ENCODE peak calls at places on chromosomes 4 and X, in four cellular contexts. One of them, this sample, is unnamed.

GRCh38 chr4:118974758-118975157 is 86.1 kb downstream of the SYNPO2 start:
- DNase-seq in WTC11: no peak
- DNase-seq in HepG2: no peak
- DNase-seq in K562: no peak
- DNase-seq in this sample: no peak

GRCh38 chr4:19689511-19689910 is 562.2 kb upstream of the SLIT2 start:
- DNase-seq in WTC11: no peak
- DNase-seq in HepG2: no peak
- DNase-seq in K562: no peak
- DNase-seq in this sample: no peak

GRCh38 chrX:23845316-23845932 is 62.3 kb downstream of the APOO start:
- DNase-seq in WTC11: no peak
- DNase-seq in HepG2: peak; percentile 64
- DNase-seq in K562: peak; percentile 8
- DNase-seq in this sample: no peak

GRCh38 chr4:110621328-110621812 is 1.5 kb downstream of the PITX2 start:
- DNase-seq in WTC11: no peak
- DNase-seq in HepG2: no peak
- DNase-seq in K562: no peak
- DNase-seq in this sample: no peak

GRCh38 chr4:17260395-17260907 is 251.4 kb downstream of the QDPR start:
- DNase-seq in WTC11: no peak
- DNase-seq in HepG2: no peak
- DNase-seq in K562: no peak
- DNase-seq in this sample: no peak

GRCh38 chr4:115803825-115804224 is 690.4 kb upstream of the NDST4 start:
- DNase-seq in WTC11: no peak
- DNase-seq in HepG2: no peak
- DNase-seq in K562: no peak
- DNase-seq in this sample: no peak

GRCh38 chrX:135346975-135347374 is 37.7 kb downstream of the ETDC start:
- DNase-seq in WTC11: no peak
- DNase-seq in HepG2: no peak
- DNase-seq in K562: no peak
- DNase-seq in this sample: no peak

GRCh38 chr4:87049508-87049907 is 114.7 kb downstream of the AFF1 start:
- DNase-seq in WTC11: no peak
- DNase-seq in HepG2: no peak
- DNase-seq in K562: no peak
- DNase-seq in this sample: no peak

GRCh38 chr4:23438764-23439163 is 451.1 kb downstream of the PPARGC1A start:
- DNase-seq in WTC11: no peak
- DNase-seq in HepG2: no peak
- DNase-seq in K562: no peak
- DNase-seq in this sample: no peak

GRCh38 chr4:84455697-84456096 is 43.4 kb downstream of the NKX6-1 start:
- DNase-seq in WTC11: no peak
- DNase-seq in HepG2: no peak
- DNase-seq in K562: no peak
- DNase-seq in this sample: no peak

GRCh38 chr4:15677507-15677988 is 4.1 kb upstream of the FAM200B start:
- DNase-seq in WTC11: no peak
- DNase-seq in HepG2: peak; percentile 86
- DNase-seq in K562: no peak
- DNase-seq in this sample: no peak

GRCh38 chr4:109125084-109125483 is 177.4 kb downstream of the COL25A1 start:
- DNase-seq in WTC11: no peak
- DNase-seq in HepG2: no peak
- DNase-seq in K562: peak; percentile 47
- DNase-seq in this sample: no peak

GRCh38 chr4:180363817-180364216 is 1879.4 kb upstream of the TENM3 start:
- DNase-seq in WTC11: no peak
- DNase-seq in HepG2: no peak
- DNase-seq in K562: no peak
- DNase-seq in this sample: no peak

GRCh38 chr4:172142331-172142738 is 329.1 kb downstream of the GALNTL6 start:
- DNase-seq in WTC11: no peak
- DNase-seq in HepG2: no peak
- DNase-seq in K562: no peak
- DNase-seq in this sample: no peak

DNA sequence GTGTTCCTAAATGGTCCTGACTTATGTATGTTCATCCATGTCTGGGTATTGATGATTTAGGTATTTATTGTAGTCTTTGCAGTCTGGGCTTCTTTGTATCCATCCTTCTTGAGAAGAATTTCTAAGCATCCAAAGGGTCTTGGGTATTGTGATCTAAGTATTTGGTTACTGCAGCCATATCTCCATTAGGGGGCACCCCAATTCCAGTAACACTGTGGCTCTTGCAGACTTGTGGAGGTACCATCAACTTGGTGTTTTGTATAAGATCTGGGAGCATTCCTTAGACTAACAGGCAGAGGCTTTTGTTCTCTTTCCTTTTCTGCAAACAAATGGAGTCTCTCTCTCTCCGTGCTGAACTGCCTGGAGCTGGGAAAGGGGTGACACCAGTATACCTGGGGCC is 113.7 kb upstream of the NEXMIF start:
- DNase-seq in WTC11: peak; percentile 11
- DNase-seq in HepG2: peak; percentile 10
- DNase-seq in K562: no peak
- DNase-seq in this sample: no peak
- TF ChIP-seq ELF4 in WTC11: no peak
- TF ChIP-seq ELF4 in HepG2: no peak
- TF ChIP-seq ELF4 in K562: no peak
- TF ChIP-seq ELF4 in this sample: no peak

DNA sequence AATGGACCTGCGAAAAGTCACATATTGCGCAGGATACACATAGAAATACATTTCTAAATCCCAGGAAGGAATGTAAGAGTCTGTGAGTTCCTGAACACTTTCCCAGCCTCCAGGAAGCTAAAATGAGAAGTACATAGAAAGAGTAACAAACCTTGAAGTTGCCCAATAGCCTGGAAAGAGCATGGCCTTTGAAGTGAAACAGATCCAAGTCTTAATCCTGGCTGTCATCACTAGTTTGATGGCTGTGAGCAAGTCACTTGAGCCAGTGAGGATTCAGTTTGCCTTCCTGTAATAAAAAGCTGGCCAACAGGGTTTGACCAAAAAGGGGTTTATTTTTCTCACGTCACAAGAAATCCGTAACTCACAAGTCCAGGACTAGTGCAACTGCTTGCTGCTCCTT is 69.8 kb downstream of the ARHGEF38 start:
- DNase-seq in WTC11: no peak
- DNase-seq in HepG2: no peak
- DNase-seq in K562: no peak
- DNase-seq in this sample: no peak
- TF ChIP-seq ELF4 in WTC11: no peak
- TF ChIP-seq ELF4 in HepG2: no peak
- TF ChIP-seq ELF4 in K562: no peak
- TF ChIP-seq ELF4 in this sample: no peak

DNA sequence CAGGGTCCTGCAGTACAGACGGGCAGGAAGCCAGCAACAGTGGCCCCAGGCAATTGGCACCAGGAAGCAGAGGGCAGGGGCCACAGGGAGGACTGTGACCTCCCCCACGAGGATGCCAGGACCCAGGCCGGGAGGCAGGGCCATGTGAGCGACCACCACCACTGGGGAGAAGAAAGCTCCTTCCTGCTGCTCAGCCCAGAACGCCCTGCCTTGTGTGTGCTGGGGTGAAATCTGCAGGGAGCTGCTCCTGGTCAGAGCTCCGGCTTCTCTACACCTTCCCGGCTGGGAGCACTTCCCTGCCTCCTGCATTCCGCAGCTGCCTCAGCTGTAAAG is 100.4 kb downstream of the HMX1 start:
- DNase-seq in WTC11: no peak
- DNase-seq in HepG2: no peak
- DNase-seq in K562: no peak
- DNase-seq in this sample: no peak
- TF ChIP-seq ELF4 in WTC11: no peak
- TF ChIP-seq ELF4 in HepG2: no peak
- TF ChIP-seq ELF4 in K562: no peak
- TF ChIP-seq ELF4 in this sample: no peak

GRCh38 chrX:41303013-41303412 is 30.9 kb upstream of the DDX3X start:
- DNase-seq in WTC11: no peak
- DNase-seq in HepG2: no peak
- DNase-seq in K562: no peak
- DNase-seq in this sample: no peak
- TF ChIP-seq ELF4 in WTC11: no peak
- TF ChIP-seq ELF4 in HepG2: no peak
- TF ChIP-seq ELF4 in K562: no peak
- TF ChIP-seq ELF4 in this sample: no peak

DNA sequence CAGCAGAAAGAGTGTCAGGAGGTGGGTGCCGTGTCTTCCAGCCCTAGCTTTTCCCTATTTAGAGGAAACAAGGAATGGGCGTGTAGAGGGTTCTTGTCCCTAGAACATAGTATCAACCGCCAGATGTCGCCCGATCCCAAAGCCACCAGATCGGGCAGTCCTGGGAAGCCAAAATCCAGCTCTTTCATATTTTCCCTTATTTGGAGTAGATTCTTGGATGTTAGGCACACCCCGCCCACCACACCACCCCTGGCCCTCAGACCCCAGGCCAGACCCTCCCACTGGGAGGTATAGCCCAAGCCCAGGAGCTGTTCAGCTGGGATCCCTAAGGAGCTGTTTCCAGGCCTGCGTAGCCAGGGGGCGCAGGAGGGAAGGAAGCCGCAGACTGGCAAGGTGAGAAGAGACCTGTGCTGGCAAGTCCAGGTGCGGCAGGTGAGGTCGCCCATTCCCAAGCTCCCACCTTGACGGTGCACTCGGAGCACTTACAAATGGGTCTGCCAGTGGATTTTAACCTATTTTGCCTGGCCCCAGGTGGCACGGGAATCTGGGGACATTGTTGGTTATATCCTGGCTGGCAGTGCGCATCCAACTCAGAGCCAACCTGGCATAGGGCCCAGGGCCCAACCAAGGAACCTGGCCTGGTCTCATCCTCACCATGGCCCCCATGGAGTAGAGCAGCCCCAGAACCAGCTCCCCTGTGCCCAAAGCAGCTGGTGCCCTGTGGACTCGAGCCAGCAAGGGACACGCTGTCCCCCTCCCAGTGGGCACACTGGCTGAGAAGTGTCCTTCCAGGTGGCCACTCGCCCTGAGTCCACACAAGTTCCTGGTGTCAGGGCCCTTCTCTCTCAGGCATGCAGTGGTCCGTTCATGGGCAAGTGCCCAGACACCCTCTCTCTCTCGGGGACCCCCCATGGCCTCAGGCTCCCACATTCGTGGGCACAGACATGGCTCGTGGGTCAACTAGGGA is 811 bp downstream of the FLNA start:
- DNase-seq in WTC11: peak; percentile 79
- DNase-seq in HepG2: peak; percentile 59
- DNase-seq in K562: peak; percentile 43
- DNase-seq in this sample: peak; percentile 60
- TF ChIP-seq ELF4 in WTC11: no peak
- TF ChIP-seq ELF4 in HepG2: no peak
- TF ChIP-seq ELF4 in K562: no peak
- TF ChIP-seq ELF4 in this sample: no peak

DNA sequence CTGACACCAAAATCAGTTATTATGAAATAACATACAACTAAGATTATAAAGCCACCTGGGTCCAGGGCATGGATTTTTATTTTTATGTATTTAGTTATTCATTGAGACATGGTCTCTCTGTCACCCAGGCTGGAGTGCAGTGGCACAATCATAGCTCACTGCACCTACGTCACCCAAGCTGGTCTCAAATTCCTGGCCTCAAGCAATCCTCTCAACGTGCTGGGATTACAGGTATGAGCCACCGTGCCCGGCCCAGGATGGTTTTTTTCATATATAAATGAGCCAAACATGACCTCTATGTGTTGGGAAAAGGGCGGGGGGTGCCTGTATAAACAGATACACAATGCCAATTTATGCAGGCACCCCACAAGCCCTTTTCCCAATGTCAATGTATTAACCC is 24.6 kb downstream of the ZNF630 start:
- DNase-seq in WTC11: no peak
- DNase-seq in HepG2: no peak
- DNase-seq in K562: no peak
- DNase-seq in this sample: no peak
- TF ChIP-seq ELF4 in WTC11: no peak
- TF ChIP-seq ELF4 in HepG2: no peak
- TF ChIP-seq ELF4 in K562: no peak
- TF ChIP-seq ELF4 in this sample: no peak

GRCh38 chrX:57286507-57287251 is at the start of gene FAAH2:
- DNase-seq in WTC11: peak; percentile 44
- DNase-seq in HepG2: peak; percentile 57
- DNase-seq in K562: peak; percentile 7
- DNase-seq in this sample: no peak
- TF ChIP-seq ELF4 in WTC11: no peak
- TF ChIP-seq ELF4 in HepG2: no peak
- TF ChIP-seq ELF4 in K562: no peak
- TF ChIP-seq ELF4 in this sample: no peak

DNA sequence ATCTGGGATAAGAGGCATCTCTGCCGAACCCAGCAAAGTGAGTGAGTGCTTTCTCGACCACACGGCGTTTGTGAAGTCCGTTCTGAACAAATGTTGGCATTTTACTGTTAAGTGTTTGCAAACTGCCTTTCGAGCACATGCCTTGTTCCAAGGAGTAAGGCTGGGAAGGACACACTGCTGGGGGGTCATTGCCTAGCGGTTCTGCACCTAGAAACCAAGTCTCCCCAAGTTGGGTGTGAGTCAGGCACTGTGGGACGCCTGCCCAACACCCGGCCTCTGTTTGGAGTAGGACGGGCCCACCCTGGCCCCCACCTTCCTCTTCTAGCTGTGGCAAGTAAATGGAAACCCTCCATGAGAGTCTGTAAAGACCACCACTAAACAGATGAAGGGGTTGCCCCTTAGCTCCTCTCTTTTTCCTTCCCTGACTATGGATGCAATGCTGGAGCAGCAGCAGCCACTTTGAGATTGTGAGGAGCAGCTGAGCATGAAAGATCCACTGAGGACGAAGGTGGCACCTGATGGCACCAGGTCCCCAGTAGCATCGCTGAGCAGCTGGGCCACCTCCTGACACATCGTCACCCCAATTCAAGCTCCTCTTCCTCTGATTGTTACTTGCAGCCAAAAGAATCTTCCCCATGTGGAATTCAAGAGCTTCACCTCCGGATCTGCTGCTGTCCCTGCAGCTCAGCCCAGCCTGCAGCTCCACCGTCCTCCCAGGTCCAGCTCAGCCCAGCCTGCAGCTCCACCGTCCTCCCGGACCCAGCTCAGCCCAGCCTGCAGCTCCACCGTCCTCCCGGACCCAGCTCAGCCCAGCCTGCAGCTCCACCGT is 6.3 kb downstream of the CPLX1 start:
- DNase-seq in WTC11: no peak
- DNase-seq in HepG2: no peak
- DNase-seq in K562: no peak
- DNase-seq in this sample: no peak
- TF ChIP-seq ELF4 in WTC11: no peak
- TF ChIP-seq ELF4 in HepG2: no peak
- TF ChIP-seq ELF4 in K562: no peak
- TF ChIP-seq ELF4 in this sample: no peak

This sample was measured in HEK293T.